ENCODE peak calls at places on chromosomes 16 and 17, in nine cellular contexts. G, D, U, K, P, S, B, E and W are unnamed samples.

GRCh38 chr17:72244942-72245341 is 124.1 kb downstream of the SOX9 start:
- DNase-seq in G (no peak), D (no peak), U (no peak), K (no peak), P (no peak), S (peak; percentile 42), B (no peak), E (no peak), W (no peak)

GRCh38 chr17:8923762-8924161 is 41.7 kb downstream of the PIK3R5 start:
- DNase-seq in G (no peak), D (no peak), U (no peak), K (no peak), P (no peak), S (no peak), B (no peak), E (no peak), W (no peak)

GRCh38 chr17:29084476-29085148 is 41.7 kb downstream of the PIPOX start:
- DNase-seq in G (no peak), D (peak; percentile 7), U (no peak), K (no peak), P (no peak), S (no peak), B (no peak), E (no peak), W (no peak)

GRCh38 chr16:56931253-56931768 is 631 bp upstream of the HERPUD1 start:
- DNase-seq in G (no peak), D (no peak), U (no peak), K (no peak), P (no peak), S (no peak), B (no peak), E (peak; percentile 46), W (no peak)

GRCh38 chr16:89920723-89921122 is 2.1 kb downstream of the MC1R start:
- DNase-seq in G (no peak), D (no peak), U (no peak), K (no peak), P (no peak), S (no peak), B (no peak), E (no peak), W (peak; percentile 30)

GRCh38 chr17:4739122-4740024 is at the start of the genes CXCL16 and ZMYND15:
- DNase-seq in G (peak; percentile 74), D (no peak), U (peak; percentile 88), K (no peak), P (no peak), S (no peak), B (peak; percentile 60), E (peak; percentile 68), W (peak; percentile 27)

GRCh38 chr17:74147966-74148365 is 55.5 kb upstream of the RPL38 start:
- DNase-seq in G (peak; percentile 33), D (no peak), U (peak; percentile 26), K (no peak), P (no peak), S (no peak), B (no peak), E (no peak), W (no peak)

GRCh38 chr16:30761427-30761927 is 385 bp downstream of the CFAP119 start:
- DNase-seq in G (no peak), D (no peak), U (peak; percentile 70), K (no peak), P (no peak), S (no peak), B (peak; percentile 57), E (no peak), W (no peak)

GRCh38 chr16:72015124-72015523 is 6.6 kb downstream of the DHODH start:
- DNase-seq in G (no peak), D (no peak), U (no peak), K (no peak), P (no peak), S (no peak), B (no peak), E (no peak), W (no peak)

GRCh38 chr16:6684076-6684673 is 648.5 kb upstream of the RBFOX1 start:
- DNase-seq in G (no peak), D (no peak), U (no peak), K (no peak), P (no peak), S (no peak), B (peak; percentile 25), E (no peak), W (no peak)

GRCh38 chr16:10938321-10938720 is 3.9 kb downstream of the DEXI start:
- DNase-seq in G (no peak), D (no peak), U (peak; percentile 40), K (no peak), P (no peak), S (no peak), B (no peak), E (peak; percentile 34), W (no peak)

GRCh38 chr17:8436169-8436932 is 667 bp downstream of the NDEL1 start:
- DNase-seq in G (peak; percentile 75), D (no peak), U (peak; percentile 90), K (peak; percentile 89), P (peak; percentile 36), S (peak; percentile 38), B (peak; percentile 67), E (peak; percentile 73), W (peak; percentile 71)

GRCh38 chr16:84714028-84714427 is 14.2 kb downstream of the USP10 start:
- DNase-seq in G (peak; percentile 35), D (no peak), U (no peak), K (no peak), P (no peak), S (no peak), B (no peak), E (no peak), W (no peak)

GRCh38 chr17:2056221-2057129 is 1.6 kb downstream of the HIC1 start:
- DNase-seq in G (peak; percentile 54), D (no peak), U (no peak), K (no peak), P (no peak), S (no peak), B (no peak), E (peak; percentile 49), W (peak; percentile 43)

GRCh38 chr17:78488867-78489634 is 88.1 kb downstream of the DNAH17 start:
- DNase-seq in G (no peak), D (no peak), U (no peak), K (no peak), P (no peak), S (no peak), B (no peak), E (no peak), W (no peak)

GRCh38 chr16:23640669-23640958 is 496 bp downstream of the PALB2 start:
- DNase-seq in G (no peak), D (no peak), U (no peak), K (no peak), P (no peak), S (no peak), B (no peak), E (no peak), W (peak; percentile 1)
- H3K4me3 ChIP-seq in G (peak overlapping the region; percentile 94), D (peak overlapping the region; percentile 100), U (peak overlapping the region; percentile 96), K (peak overlapping the region; percentile 99), P (peak overlapping the region; percentile 99), S (peak overlapping the region; percentile 87), B (peak overlapping the region; percentile 94), E (peak overlapping the region; percentile 71), W (peak overlapping the region; percentile 81)

GRCh38 chr16:12453832-12454231 is 349.9 kb downstream of the CPPED1 start:
- DNase-seq in G (no peak), D (no peak), U (no peak), K (no peak), P (no peak), S (no peak), B (no peak), E (no peak), W (no peak)

GRCh38 chr16:12456355-12456754 is 347.3 kb downstream of the CPPED1 start:
- DNase-seq in G (no peak), D (no peak), U (no peak), K (no peak), P (no peak), S (no peak), B (no peak), E (no peak), W (no peak)

GRCh38 chr16:12458051-12458450 is 345.6 kb downstream of the CPPED1 start:
- DNase-seq in G (no peak), D (no peak), U (no peak), K (no peak), P (no peak), S (no peak), B (no peak), E (no peak), W (no peak)

GRCh38 chr16:12452549-12452948 is 351.1 kb downstream of the CPPED1 start:
- DNase-seq in G (no peak), D (no peak), U (no peak), K (no peak), P (no peak), S (no peak), B (no peak), E (no peak), W (no peak)

DNA sequence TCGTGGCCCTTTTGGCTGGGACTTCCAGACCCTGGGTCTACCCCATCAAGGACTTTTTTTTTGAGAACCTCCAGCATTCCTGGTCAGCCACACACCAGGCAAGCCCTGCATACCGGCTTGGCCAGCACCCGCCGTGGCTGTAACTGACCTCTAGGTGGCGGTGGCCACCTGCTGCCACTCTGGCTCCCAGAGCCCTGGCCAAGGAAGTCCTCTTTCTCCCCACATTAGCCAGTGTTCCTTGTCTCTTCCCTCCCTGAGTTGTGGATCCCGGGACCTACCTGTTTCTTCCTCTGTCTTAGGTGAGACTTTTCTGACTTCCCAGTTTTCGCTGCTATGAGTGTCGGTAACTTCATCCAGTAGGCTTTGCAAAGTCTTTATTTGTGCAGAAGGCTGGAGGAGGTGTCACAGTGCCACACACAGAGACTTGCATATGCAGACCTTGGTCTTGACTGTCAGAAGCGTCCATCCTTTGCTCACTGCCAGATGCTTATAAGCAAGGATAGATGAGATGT is 348.3 kb downstream of the CPPED1 start:
- DNase-seq in G (peak; percentile 68), D (no peak), U (peak; percentile 81), K (no peak), P (no peak), S (peak; percentile 38), B (peak; percentile 75), E (peak; percentile 64), W (peak; percentile 63)
- TF ChIP-seq CTCF in G (peak; percentile 93), D (peak; percentile 94), U (peak; percentile 81), K (peak; percentile 61), P (peak; percentile 67), S (peak; percentile 95), B (peak; percentile 77), E (peak; percentile 85), W (peak; percentile 87)

GRCh38 chr16:26605872-26606271 is 460.9 kb upstream of the C16orf82 start:
- DNase-seq in G (no peak), D (no peak), U (no peak), K (no peak), P (no peak), S (no peak), B (no peak), E (no peak), W (no peak)
- H3K4me3 ChIP-seq in G (no peak overlapping the region), D (no peak overlapping the region), U (no peak overlapping the region), K (no peak overlapping the region), P (no peak overlapping the region), S (no peak overlapping the region), B (no peak overlapping the region), E (no peak overlapping the region), W (no peak overlapping the region)

DNA sequence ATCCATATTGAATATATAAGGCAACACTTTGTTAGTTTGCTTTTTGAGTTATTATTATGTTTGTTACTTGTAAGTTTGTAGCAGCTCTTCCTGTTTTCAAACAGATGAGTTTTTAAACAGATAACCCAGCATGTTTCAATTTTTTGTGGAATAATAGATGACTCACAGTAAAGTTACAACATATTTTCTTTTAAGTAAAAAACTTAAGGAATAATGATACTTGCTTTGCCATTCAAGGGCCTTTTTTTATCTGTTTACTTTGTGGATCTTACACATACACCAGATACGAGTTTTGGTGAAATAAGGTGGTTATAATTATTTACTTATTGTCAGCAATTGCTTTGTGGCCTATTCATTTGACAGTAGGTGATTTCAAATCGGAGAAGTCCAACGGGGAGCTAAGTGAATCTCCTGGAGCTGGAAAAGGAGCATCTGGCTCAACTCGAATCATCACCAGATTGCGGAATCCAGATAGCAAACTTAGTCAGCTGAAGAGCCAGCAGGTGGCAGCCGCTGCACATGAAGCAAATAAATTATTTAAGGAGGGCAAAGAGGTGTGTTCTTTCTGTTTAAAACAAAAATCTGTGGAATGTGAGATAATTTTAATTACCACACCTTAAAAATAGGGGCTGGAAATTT is 66.3 kb downstream of the BPTF start:
- DNase-seq in G (no peak), D (peak; percentile 37), U (no peak), K (no peak), P (no peak), S (peak; percentile 63), B (peak; percentile 71), E (no peak), W (peak; percentile 68)
- TF ChIP-seq CTCF in G (peak; percentile 57), D (peak; percentile 40), U (peak; percentile 23), K (no peak), P (no peak), S (peak; percentile 58), B (peak; percentile 34), E (no peak), W (peak; percentile 50)